ENCODE peak calls at places on chromosomes 6 and 20, in ten cellular contexts. One of them, this sample, is unnamed.
A peak's percentile ranks its signal among the peaks of the same experiment; 100 is the strongest.

GRCh38 chr20:13101701-13102100 is 92.9 kb downstream of the SPTLC3 start:
- DNase-seq in left ventricle myocardium inferior: no peak
- DNase-seq in ovary: no peak
- DNase-seq in CD8-positive, alpha-beta memory T cell: no peak
- DNase-seq in upper lobe of left lung: no peak
- DNase-seq in fibroblast of lung: peak; percentile 47
- DNase-seq in lung: no peak
- DNase-seq in lower lobe of right lung: no peak
- DNase-seq in adrenal gland: no peak
- DNase-seq in neuronal stem cell: no peak
- DNase-seq in this sample: no peak

GRCh38 chr20:1330075-1330830 is 1.3 kb upstream of the SDCBP2 start:
- DNase-seq in ovary: no peak
- DNase-seq in lung: peak; percentile 32
- DNase-seq in fibroblast of lung: no peak
- DNase-seq in upper lobe of left lung: peak; percentile 65
- DNase-seq in CD8-positive, alpha-beta memory T cell: peak; percentile 54
- DNase-seq in neuronal stem cell: no peak
- DNase-seq in adrenal gland: peak; percentile 92
- DNase-seq in lower lobe of right lung: no peak
- DNase-seq in left ventricle myocardium inferior: peak; percentile 70
- DNase-seq in this sample: peak; percentile 86

GRCh38 chr6:82113231-82113630 is 134.3 kb downstream of the IBTK start:
- DNase-seq in left ventricle myocardium inferior: no peak
- DNase-seq in upper lobe of left lung: no peak
- DNase-seq in lower lobe of right lung: no peak
- DNase-seq in ovary: no peak
- DNase-seq in CD8-positive, alpha-beta memory T cell: no peak
- DNase-seq in neuronal stem cell: no peak
- DNase-seq in adrenal gland: no peak
- DNase-seq in fibroblast of lung: no peak
- DNase-seq in lung: no peak
- DNase-seq in this sample: no peak

GRCh38 chr6:75493400-75494064 is at the start of gene FILIP1:
- DNase-seq in upper lobe of left lung: peak; percentile 74
- DNase-seq in left ventricle myocardium inferior: peak; percentile 59
- DNase-seq in adrenal gland: peak; percentile 59
- DNase-seq in lung: peak; percentile 46
- DNase-seq in lower lobe of right lung: peak; percentile 44
- DNase-seq in fibroblast of lung: peak; percentile 60
- DNase-seq in ovary: peak; percentile 33
- DNase-seq in CD8-positive, alpha-beta memory T cell: no peak
- DNase-seq in neuronal stem cell: no peak
- DNase-seq in this sample: no peak

GRCh38 chr6:42781811-42782688 is at the start of gene BICRAL:
- DNase-seq in fibroblast of lung: peak; percentile 90
- DNase-seq in lung: peak; percentile 70
- DNase-seq in ovary: peak; percentile 83
- DNase-seq in CD8-positive, alpha-beta memory T cell: peak; percentile 84
- DNase-seq in lower lobe of right lung: peak; percentile 68
- DNase-seq in upper lobe of left lung: peak; percentile 30
- DNase-seq in neuronal stem cell: peak; percentile 53
- DNase-seq in left ventricle myocardium inferior: peak; percentile 58
- DNase-seq in adrenal gland: peak; percentile 74
- DNase-seq in this sample: peak; percentile 76

GRCh38 chr6:132964868-132965382 is 150.6 kb downstream of the RPS12 start:
- DNase-seq in neuronal stem cell: no peak
- DNase-seq in CD8-positive, alpha-beta memory T cell: no peak
- DNase-seq in left ventricle myocardium inferior: no peak
- DNase-seq in adrenal gland: no peak
- DNase-seq in lower lobe of right lung: no peak
- DNase-seq in upper lobe of left lung: no peak
- DNase-seq in lung: no peak
- DNase-seq in fibroblast of lung: peak; percentile 47
- DNase-seq in ovary: no peak
- DNase-seq in this sample: no peak

GRCh38 chr6:49646130-49646824 is 9.6 kb upstream of the RHAG start:
- DNase-seq in lower lobe of right lung: no peak
- DNase-seq in upper lobe of left lung: no peak
- DNase-seq in left ventricle myocardium inferior: no peak
- DNase-seq in fibroblast of lung: no peak
- DNase-seq in lung: no peak
- DNase-seq in ovary: no peak
- DNase-seq in CD8-positive, alpha-beta memory T cell: no peak
- DNase-seq in neuronal stem cell: no peak
- DNase-seq in adrenal gland: no peak
- DNase-seq in this sample: no peak

GRCh38 chr6:127302728-127303675 is 36.3 kb downstream of the RNF146 start:
- DNase-seq in lung: no peak
- DNase-seq in ovary: no peak
- DNase-seq in neuronal stem cell: no peak
- DNase-seq in adrenal gland: peak; percentile 69
- DNase-seq in fibroblast of lung: peak; percentile 65
- DNase-seq in CD8-positive, alpha-beta memory T cell: no peak
- DNase-seq in left ventricle myocardium inferior: no peak
- DNase-seq in upper lobe of left lung: no peak
- DNase-seq in lower lobe of right lung: no peak
- DNase-seq in this sample: no peak

GRCh38 chr6:90266845-90267621 is 29.6 kb downstream of the BACH2 start:
- DNase-seq in CD8-positive, alpha-beta memory T cell: no peak
- DNase-seq in neuronal stem cell: no peak
- DNase-seq in left ventricle myocardium inferior: no peak
- DNase-seq in upper lobe of left lung: no peak
- DNase-seq in lung: no peak
- DNase-seq in lower lobe of right lung: no peak
- DNase-seq in adrenal gland: no peak
- DNase-seq in ovary: no peak
- DNase-seq in fibroblast of lung: no peak
- DNase-seq in this sample: peak; percentile 14

GRCh38 chr6:90271831-90272230 is 24.8 kb downstream of the BACH2 start:
- DNase-seq in ovary: no peak
- DNase-seq in CD8-positive, alpha-beta memory T cell: no peak
- DNase-seq in adrenal gland: no peak
- DNase-seq in lower lobe of right lung: no peak
- DNase-seq in left ventricle myocardium inferior: no peak
- DNase-seq in neuronal stem cell: no peak
- DNase-seq in lung: no peak
- DNase-seq in upper lobe of left lung: no peak
- DNase-seq in fibroblast of lung: no peak
- DNase-seq in this sample: no peak

GRCh38 chr6:90263653-90264052 is 33.0 kb downstream of the BACH2 start:
- DNase-seq in lung: no peak
- DNase-seq in CD8-positive, alpha-beta memory T cell: no peak
- DNase-seq in neuronal stem cell: no peak
- DNase-seq in upper lobe of left lung: no peak
- DNase-seq in ovary: no peak
- DNase-seq in fibroblast of lung: peak; percentile 94
- DNase-seq in lower lobe of right lung: no peak
- DNase-seq in adrenal gland: no peak
- DNase-seq in left ventricle myocardium inferior: no peak
- DNase-seq in this sample: no peak

GRCh38 chr6:90269334-90269733 is 27.3 kb downstream of the BACH2 start:
- DNase-seq in adrenal gland: no peak
- DNase-seq in fibroblast of lung: no peak
- DNase-seq in left ventricle myocardium inferior: no peak
- DNase-seq in CD8-positive, alpha-beta memory T cell: no peak
- DNase-seq in ovary: no peak
- DNase-seq in lower lobe of right lung: no peak
- DNase-seq in lung: no peak
- DNase-seq in upper lobe of left lung: no peak
- DNase-seq in neuronal stem cell: no peak
- DNase-seq in this sample: no peak

DNA sequence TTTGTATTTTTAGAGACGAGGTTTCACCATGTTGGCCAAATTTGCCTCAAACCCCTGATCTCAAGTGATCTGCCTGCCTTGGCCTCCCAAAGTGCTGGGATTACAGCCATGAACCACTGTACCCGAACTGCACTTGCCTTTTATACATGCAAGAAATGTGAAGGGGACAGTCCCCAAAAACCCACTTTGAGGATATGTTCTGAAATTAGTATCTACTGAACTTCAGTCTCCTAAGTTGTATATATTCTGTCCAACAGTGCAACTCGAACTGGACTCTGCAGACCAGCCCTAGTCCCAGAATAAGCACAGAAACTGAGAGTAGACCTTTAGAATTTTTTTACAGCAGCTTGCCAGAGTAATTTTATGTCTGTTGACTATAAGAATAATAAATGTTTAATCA is 28.5 kb downstream of the BACH2 start:
- DNase-seq in neuronal stem cell: no peak
- DNase-seq in fibroblast of lung: no peak
- DNase-seq in adrenal gland: no peak
- DNase-seq in upper lobe of left lung: no peak
- DNase-seq in CD8-positive, alpha-beta memory T cell: no peak
- DNase-seq in lower lobe of right lung: no peak
- DNase-seq in lung: no peak
- DNase-seq in ovary: no peak
- DNase-seq in left ventricle myocardium inferior: no peak
- DNase-seq in this sample: no peak
- H3K4me1 ChIP-seq in neuronal stem cell: no peaks in the 10 kb centered on the region
- H3K4me1 ChIP-seq in fibroblast of lung: no peaks in the 10 kb centered on the region
- H3K4me1 ChIP-seq in adrenal gland: no peaks in the 10 kb centered on the region
- H3K4me1 ChIP-seq in upper lobe of left lung: no peaks in the 10 kb centered on the region
- H3K4me1 ChIP-seq in CD8-positive, alpha-beta memory T cell: peaks cover 93% of the 10 kb centered on the region
- H3K4me1 ChIP-seq in lower lobe of right lung: no peaks in the 10 kb centered on the region
- H3K4me1 ChIP-seq in lung: no peaks in the 10 kb centered on the region
- H3K4me1 ChIP-seq in ovary: no peaks in the 10 kb centered on the region
- H3K4me1 ChIP-seq in left ventricle myocardium inferior: no peaks in the 10 kb centered on the region
- H3K4me1 ChIP-seq in this sample: peaks cover 3% of the 10 kb centered on the region

DNA sequence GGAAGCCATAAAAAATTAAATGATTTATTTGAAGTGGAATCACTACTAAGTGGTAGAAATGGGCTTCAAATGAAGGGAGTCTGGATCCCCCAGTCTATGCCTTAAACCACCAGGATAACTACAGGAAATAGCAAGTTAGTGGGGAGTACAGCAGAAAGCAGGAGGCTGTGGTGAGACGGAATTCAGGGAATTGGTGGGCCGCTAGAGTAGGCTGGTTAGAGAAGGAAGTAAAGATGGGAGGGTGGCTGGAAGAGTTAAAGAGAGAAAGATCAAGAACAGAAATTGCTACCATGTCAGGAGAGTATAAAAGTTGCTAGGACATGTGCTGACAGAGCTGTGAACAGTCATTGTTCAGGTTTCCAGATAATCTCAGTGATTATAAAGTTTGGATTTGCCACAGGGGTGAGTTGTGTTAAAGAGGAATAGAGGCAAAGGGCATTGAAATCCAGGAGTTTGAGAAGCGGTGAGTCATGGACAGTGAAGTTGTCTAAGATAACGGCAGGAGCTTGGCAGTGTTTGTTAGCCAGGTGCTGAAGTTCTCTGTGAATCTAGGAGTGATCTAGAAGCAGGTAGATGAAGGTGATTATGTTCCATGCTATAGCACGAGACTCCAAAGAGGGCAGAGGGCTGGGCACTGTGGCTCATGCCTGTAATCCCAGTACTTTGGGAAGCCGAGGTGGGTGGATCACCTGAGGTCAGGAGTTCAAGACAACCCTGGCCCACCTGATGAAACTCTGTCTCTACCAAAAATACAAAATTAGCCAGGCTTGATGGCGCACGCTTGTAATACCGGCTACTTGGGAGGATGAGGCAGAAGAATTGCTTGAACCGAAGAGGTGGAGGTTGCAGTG is 13.7 kb upstream of the HINT3 start:
- DNase-seq in ovary: no peak
- DNase-seq in fibroblast of lung: no peak
- DNase-seq in adrenal gland: no peak
- DNase-seq in lung: no peak
- DNase-seq in neuronal stem cell: no peak
- DNase-seq in lower lobe of right lung: no peak
- DNase-seq in CD8-positive, alpha-beta memory T cell: no peak
- DNase-seq in upper lobe of left lung: no peak
- DNase-seq in left ventricle myocardium inferior: no peak
- DNase-seq in this sample: peak; percentile 32
- H3K4me1 ChIP-seq in ovary: no peaks in the 10 kb centered on the region
- H3K4me1 ChIP-seq in fibroblast of lung: peaks cover 14% of the 10 kb centered on the region
- H3K4me1 ChIP-seq in adrenal gland: peaks cover 54% of the 10 kb centered on the region
- H3K4me1 ChIP-seq in lung: peaks cover 10% of the 10 kb centered on the region
- H3K4me1 ChIP-seq in neuronal stem cell: no peaks in the 10 kb centered on the region
- H3K4me1 ChIP-seq in lower lobe of right lung: peaks cover 54% of the 10 kb centered on the region
- H3K4me1 ChIP-seq in CD8-positive, alpha-beta memory T cell: no peaks in the 10 kb centered on the region
- H3K4me1 ChIP-seq in upper lobe of left lung: peaks cover 41% of the 10 kb centered on the region
- H3K4me1 ChIP-seq in left ventricle myocardium inferior: peaks cover 24% of the 10 kb centered on the region
- H3K4me1 ChIP-seq in this sample: peaks cover 21% of the 10 kb centered on the region

GRCh38 chr6:191487-192312 is 100.6 kb upstream of the DUSP22 start:
- DNase-seq in upper lobe of left lung: no peak
- DNase-seq in left ventricle myocardium inferior: no peak
- DNase-seq in ovary: no peak
- DNase-seq in lung: no peak
- DNase-seq in CD8-positive, alpha-beta memory T cell: no peak
- DNase-seq in lower lobe of right lung: peak; percentile 26
- DNase-seq in fibroblast of lung: no peak
- DNase-seq in neuronal stem cell: no peak
- DNase-seq in adrenal gland: no peak
- DNase-seq in this sample: no peak

GRCh38 chr6:192313-192664 is 100.0 kb upstream of the DUSP22 start:
- DNase-seq in ovary: no peak
- DNase-seq in upper lobe of left lung: no peak
- DNase-seq in CD8-positive, alpha-beta memory T cell: no peak
- DNase-seq in lower lobe of right lung: peak; percentile 26
- DNase-seq in left ventricle myocardium inferior: no peak
- DNase-seq in neuronal stem cell: no peak
- DNase-seq in adrenal gland: no peak
- DNase-seq in fibroblast of lung: no peak
- DNase-seq in lung: no peak
- DNase-seq in this sample: no peak

GRCh38 chr6:195861-196360 is 96.4 kb upstream of the DUSP22 start:
- DNase-seq in ovary: peak; percentile 50
- DNase-seq in fibroblast of lung: peak; percentile 42
- DNase-seq in upper lobe of left lung: no peak
- DNase-seq in CD8-positive, alpha-beta memory T cell: peak; percentile 74
- DNase-seq in neuronal stem cell: no peak
- DNase-seq in left ventricle myocardium inferior: peak; percentile 40
- DNase-seq in lung: no peak
- DNase-seq in lower lobe of right lung: peak; percentile 15
- DNase-seq in adrenal gland: peak; percentile 79
- DNase-seq in this sample: no peak

GRCh38 chr6:193180-193579 is 99.1 kb upstream of the DUSP22 start:
- DNase-seq in neuronal stem cell: no peak
- DNase-seq in adrenal gland: no peak
- DNase-seq in CD8-positive, alpha-beta memory T cell: no peak
- DNase-seq in left ventricle myocardium inferior: no peak
- DNase-seq in lower lobe of right lung: no peak
- DNase-seq in fibroblast of lung: no peak
- DNase-seq in ovary: no peak
- DNase-seq in lung: no peak
- DNase-seq in upper lobe of left lung: no peak
- DNase-seq in this sample: no peak

DNA sequence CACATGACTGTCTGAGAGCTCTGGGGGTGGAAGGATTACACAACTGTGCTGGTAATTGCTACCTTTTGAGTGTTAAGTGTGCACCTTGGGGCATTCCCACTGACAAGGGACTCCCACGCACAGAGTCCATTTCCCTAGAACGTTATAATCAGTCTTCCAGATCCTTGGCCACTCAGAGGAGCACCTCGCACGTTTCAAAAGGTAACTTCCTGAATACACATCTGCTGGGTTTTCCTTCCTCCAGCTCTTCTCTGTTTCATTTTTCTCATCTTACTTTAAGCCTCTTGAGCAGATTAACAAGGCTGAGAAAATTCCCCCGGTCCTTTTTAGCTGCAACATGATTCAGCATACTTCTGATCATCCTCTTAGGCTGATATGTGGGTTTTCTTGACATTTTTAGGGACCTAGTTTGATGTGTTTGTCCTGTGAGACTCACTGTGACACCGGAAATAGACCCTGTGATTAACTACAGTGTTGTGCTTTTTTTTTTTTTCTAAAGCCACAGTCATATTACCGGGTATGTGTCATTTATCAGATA is 98.4 kb upstream of the DUSP22 start:
- DNase-seq in upper lobe of left lung: no peak
- DNase-seq in neuronal stem cell: no peak
- DNase-seq in lung: no peak
- DNase-seq in lower lobe of right lung: no peak
- DNase-seq in left ventricle myocardium inferior: no peak
- DNase-seq in fibroblast of lung: no peak
- DNase-seq in CD8-positive, alpha-beta memory T cell: no peak
- DNase-seq in adrenal gland: no peak
- DNase-seq in ovary: no peak
- DNase-seq in this sample: no peak
- H3K4me1 ChIP-seq in upper lobe of left lung: peaks cover 9% of the 10 kb centered on the region
- H3K4me1 ChIP-seq in neuronal stem cell: no peaks in the 10 kb centered on the region
- H3K4me1 ChIP-seq in lung: peaks cover 3% of the 10 kb centered on the region
- H3K4me1 ChIP-seq in lower lobe of right lung: peaks cover 19% of the 10 kb centered on the region
- H3K4me1 ChIP-seq in left ventricle myocardium inferior: peaks cover 19% of the 10 kb centered on the region
- H3K4me1 ChIP-seq in fibroblast of lung: no peaks in the 10 kb centered on the region
- H3K4me1 ChIP-seq in CD8-positive, alpha-beta memory T cell: peaks cover 53% of the 10 kb centered on the region
- H3K4me1 ChIP-seq in adrenal gland: peaks cover 7% of the 10 kb centered on the region
- H3K4me1 ChIP-seq in ovary: peaks cover 2% of the 10 kb centered on the region
- H3K4me1 ChIP-seq in this sample: peaks cover 2% of the 10 kb centered on the region

GRCh38 chr6:15452182-15452941 is 206.5 kb downstream of the JARID2 start:
- DNase-seq in neuronal stem cell: no peak
- DNase-seq in fibroblast of lung: no peak
- DNase-seq in left ventricle myocardium inferior: no peak
- DNase-seq in lower lobe of right lung: no peak
- DNase-seq in ovary: no peak
- DNase-seq in adrenal gland: no peak
- DNase-seq in lung: no peak
- DNase-seq in CD8-positive, alpha-beta memory T cell: no peak
- DNase-seq in upper lobe of left lung: no peak
- DNase-seq in this sample: no peak
- H3K4me1 ChIP-seq in neuronal stem cell: peaks cover 13% of the 10 kb centered on the region
- H3K4me1 ChIP-seq in fibroblast of lung: peaks cover 2% of the 10 kb centered on the region
- H3K4me1 ChIP-seq in left ventricle myocardium inferior: peaks cover 73% of the 10 kb centered on the region
- H3K4me1 ChIP-seq in lower lobe of right lung: peaks cover 19% of the 10 kb centered on the region
- H3K4me1 ChIP-seq in ovary: peaks cover 2% of the 10 kb centered on the region
- H3K4me1 ChIP-seq in adrenal gland: peaks cover 10% of the 10 kb centered on the region
- H3K4me1 ChIP-seq in lung: peaks cover 3% of the 10 kb centered on the region
- H3K4me1 ChIP-seq in CD8-positive, alpha-beta memory T cell: peaks cover 15% of the 10 kb centered on the region
- H3K4me1 ChIP-seq in upper lobe of left lung: peaks cover 15% of the 10 kb centered on the region
- H3K4me1 ChIP-seq in this sample: no peaks in the 10 kb centered on the region

This sample was measured in mucosa of descending colon.